ENCODE peak calls at places on chromosomes 1 and 21, in six cellular contexts. One of them, this sample, is unnamed.

GRCh38 chr1:6582370-6582769 is 2.6 kb downstream of the ZBTB48 start:
- DNase-seq in fibroblast of the aortic adventitia: no peak
- DNase-seq in thyroid gland: no peak
- DNase-seq in tibial nerve: no peak
- DNase-seq in astrocyte of the cerebellum: no peak
- DNase-seq in ovary: no peak
- DNase-seq in this sample: no peak

GRCh38 chr21:34126269-34126668 is 52.9 kb downstream of the MRPS6 start:
- DNase-seq in fibroblast of the aortic adventitia: peak; percentile 21
- DNase-seq in thyroid gland: peak; percentile 59
- DNase-seq in tibial nerve: no peak
- DNase-seq in astrocyte of the cerebellum: peak; percentile 22
- DNase-seq in ovary: no peak
- DNase-seq in this sample: peak; percentile 47

GRCh38 chr1:31064685-31065309 is 720 bp downstream of the PUM1 start:
- DNase-seq in fibroblast of the aortic adventitia: no peak
- DNase-seq in thyroid gland: peak; percentile 36
- DNase-seq in tibial nerve: no peak
- DNase-seq in astrocyte of the cerebellum: no peak
- DNase-seq in ovary: no peak
- DNase-seq in this sample: peak; percentile 38

GRCh38 chr1:2053784-2054376 is 3.7 kb downstream of the PRKCZ start:
- DNase-seq in fibroblast of the aortic adventitia: no peak
- DNase-seq in thyroid gland: no peak
- DNase-seq in tibial nerve: no peak
- DNase-seq in astrocyte of the cerebellum: no peak
- DNase-seq in ovary: no peak
- DNase-seq in this sample: no peak

GRCh38 chr1:232841823-232842565 is 36.8 kb downstream of the MAP10 start:
- DNase-seq in fibroblast of the aortic adventitia: no peak
- DNase-seq in thyroid gland: no peak
- DNase-seq in tibial nerve: no peak
- DNase-seq in astrocyte of the cerebellum: no peak
- DNase-seq in ovary: no peak
- DNase-seq in this sample: no peak

GRCh38 chr1:172394811-172395210 is 25.7 kb upstream of the C1orf105 start:
- DNase-seq in fibroblast of the aortic adventitia: no peak
- DNase-seq in thyroid gland: no peak
- DNase-seq in tibial nerve: no peak
- DNase-seq in astrocyte of the cerebellum: no peak
- DNase-seq in ovary: no peak
- DNase-seq in this sample: no peak

GRCh38 chr1:32180186-32181060 is 948 bp downstream of the TXLNA start:
- DNase-seq in fibroblast of the aortic adventitia: peak; percentile 60
- DNase-seq in thyroid gland: peak; percentile 69
- DNase-seq in tibial nerve: no peak
- DNase-seq in astrocyte of the cerebellum: no peak
- DNase-seq in ovary: peak; percentile 77
- DNase-seq in this sample: peak; percentile 63

GRCh38 chr1:162485236-162485635 is 12.4 kb upstream of the UHMK1 start:
- DNase-seq in fibroblast of the aortic adventitia: no peak
- DNase-seq in thyroid gland: no peak
- DNase-seq in tibial nerve: no peak
- DNase-seq in astrocyte of the cerebellum: no peak
- DNase-seq in ovary: no peak
- DNase-seq in this sample: peak; percentile 28

GRCh38 chr1:207026177-207026576 is 6.4 kb downstream of the C1orf116 start:
- DNase-seq in fibroblast of the aortic adventitia: peak; percentile 66
- DNase-seq in thyroid gland: no peak
- DNase-seq in tibial nerve: no peak
- DNase-seq in astrocyte of the cerebellum: no peak
- DNase-seq in ovary: no peak
- DNase-seq in this sample: no peak

GRCh38 chr1:213988639-213989070 is 882 bp downstream of the PROX1 start:
- DNase-seq in fibroblast of the aortic adventitia: no peak
- DNase-seq in thyroid gland: peak; percentile 64
- DNase-seq in tibial nerve: no peak
- DNase-seq in astrocyte of the cerebellum: no peak
- DNase-seq in ovary: peak; percentile 55
- DNase-seq in this sample: no peak

GRCh38 chr1:112309499-112309898 is 86.5 kb upstream of the CTTNBP2NL start:
- DNase-seq in fibroblast of the aortic adventitia: no peak
- DNase-seq in thyroid gland: no peak
- DNase-seq in tibial nerve: no peak
- DNase-seq in astrocyte of the cerebellum: no peak
- DNase-seq in ovary: no peak
- DNase-seq in this sample: no peak

GRCh38 chr1:213194383-213194782 is 143.3 kb downstream of the RPS6KC1 start:
- DNase-seq in fibroblast of the aortic adventitia: no peak
- DNase-seq in thyroid gland: no peak
- DNase-seq in tibial nerve: no peak
- DNase-seq in astrocyte of the cerebellum: no peak
- DNase-seq in ovary: no peak
- DNase-seq in this sample: no peak

GRCh38 chr21:45074048-45074817 is at the start of gene ADARB1:
- DNase-seq in fibroblast of the aortic adventitia: peak; percentile 38
- DNase-seq in thyroid gland: peak; percentile 48
- DNase-seq in tibial nerve: no peak
- DNase-seq in astrocyte of the cerebellum: no peak
- DNase-seq in ovary: peak; percentile 80
- DNase-seq in this sample: peak; percentile 61

DNA sequence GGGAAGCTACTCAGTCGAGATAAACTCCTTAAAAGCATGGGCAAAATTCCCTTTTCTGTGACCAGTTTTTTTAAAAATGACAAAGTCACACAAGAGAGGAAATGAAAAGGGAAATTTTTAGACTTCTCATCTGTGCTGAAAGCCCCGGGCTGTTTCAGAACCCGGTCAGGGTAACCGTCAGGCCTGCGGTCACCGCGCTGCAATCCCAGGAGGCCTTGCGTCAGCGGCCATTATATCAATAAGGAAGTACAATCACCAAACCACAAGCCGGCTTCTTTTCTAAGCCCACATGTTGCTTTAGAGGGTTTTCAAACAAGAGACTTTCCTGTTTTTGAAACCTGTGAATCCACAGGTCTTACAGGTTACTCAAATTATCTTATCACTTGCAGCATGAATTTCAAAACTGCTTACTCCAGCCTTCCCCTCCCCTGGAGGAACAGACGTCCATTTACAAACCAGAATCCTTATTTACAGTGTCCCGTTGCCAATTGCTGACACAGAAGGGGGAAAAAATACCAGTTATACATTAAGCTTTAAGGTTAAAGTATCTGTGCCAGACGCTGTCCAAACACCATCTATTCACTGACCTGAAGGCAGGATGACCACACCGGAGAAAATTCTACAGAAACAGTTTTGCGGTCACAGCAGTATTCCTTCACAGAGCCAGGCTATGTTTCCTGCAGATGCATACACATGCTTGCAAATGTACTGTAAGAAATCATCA is 165.3 kb downstream of the TOMM20 start:
- DNase-seq in fibroblast of the aortic adventitia: peak; percentile 92
- DNase-seq in thyroid gland: peak; percentile 53
- DNase-seq in tibial nerve: peak; percentile 74
- DNase-seq in astrocyte of the cerebellum: peak; percentile 85
- DNase-seq in ovary: peak; percentile 71
- DNase-seq in this sample: peak; percentile 94
- H3K4me3 ChIP-seq in fibroblast of the aortic adventitia: no peak overlapping the region
- H3K4me3 ChIP-seq in thyroid gland: no peak overlapping the region
- H3K4me3 ChIP-seq in tibial nerve: no peak overlapping the region
- H3K4me3 ChIP-seq in astrocyte of the cerebellum: no peak overlapping the region
- H3K4me3 ChIP-seq in ovary: no peak overlapping the region
- H3K4me3 ChIP-seq in this sample: no peak overlapping the region

GRCh38 chr21:36127977-36128376 is 6.9 kb upstream of the CBR3 start:
- DNase-seq in fibroblast of the aortic adventitia: no peak
- DNase-seq in thyroid gland: no peak
- DNase-seq in tibial nerve: no peak
- DNase-seq in astrocyte of the cerebellum: no peak
- DNase-seq in ovary: no peak
- DNase-seq in this sample: no peak
- TF ChIP-seq CTCF in fibroblast of the aortic adventitia: no peak
- TF ChIP-seq CTCF in thyroid gland: no peak
- TF ChIP-seq CTCF in tibial nerve: no peak
- TF ChIP-seq CTCF in astrocyte of the cerebellum: no peak
- TF ChIP-seq CTCF in ovary: no peak
- TF ChIP-seq CTCF in this sample: no peak

GRCh38 chr1:115655916-115656315 is 14.1 kb downstream of the VANGL1 start:
- DNase-seq in fibroblast of the aortic adventitia: no peak
- DNase-seq in thyroid gland: no peak
- DNase-seq in tibial nerve: no peak
- DNase-seq in astrocyte of the cerebellum: no peak
- DNase-seq in ovary: no peak
- DNase-seq in this sample: no peak

GRCh38 chr1:115658646-115659045 is 16.9 kb downstream of the VANGL1 start:
- DNase-seq in fibroblast of the aortic adventitia: no peak
- DNase-seq in thyroid gland: no peak
- DNase-seq in tibial nerve: no peak
- DNase-seq in astrocyte of the cerebellum: no peak
- DNase-seq in ovary: no peak
- DNase-seq in this sample: no peak

GRCh38 chr1:115655307-115655664 is 13.5 kb downstream of the VANGL1 start:
- DNase-seq in fibroblast of the aortic adventitia: no peak
- DNase-seq in thyroid gland: no peak
- DNase-seq in tibial nerve: no peak
- DNase-seq in astrocyte of the cerebellum: no peak
- DNase-seq in ovary: no peak
- DNase-seq in this sample: no peak

GRCh38 chr1:115656461-115657077 is 14.8 kb downstream of the VANGL1 start:
- DNase-seq in fibroblast of the aortic adventitia: no peak
- DNase-seq in thyroid gland: no peak
- DNase-seq in tibial nerve: no peak
- DNase-seq in astrocyte of the cerebellum: no peak
- DNase-seq in ovary: no peak
- DNase-seq in this sample: no peak

DNA sequence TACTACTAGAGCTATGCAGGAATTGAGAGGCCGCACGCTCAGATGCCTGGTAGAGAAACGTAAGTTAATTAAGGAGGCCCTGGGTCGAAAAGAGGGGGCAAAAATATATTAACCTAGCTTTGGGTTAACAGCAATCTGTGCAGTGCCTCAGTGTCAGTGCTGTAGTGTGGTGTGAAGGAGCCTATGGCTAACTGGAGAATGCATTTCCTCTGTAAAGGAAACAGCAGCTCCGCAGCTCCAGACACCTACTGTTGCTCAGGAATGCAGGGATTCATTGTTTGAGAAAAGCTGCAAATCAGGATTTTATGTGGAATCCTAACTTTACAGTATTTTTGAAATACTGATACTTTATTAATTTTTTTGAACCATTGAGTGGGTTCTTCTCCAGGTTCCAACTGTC is 18.4 kb downstream of the VANGL1 start:
- DNase-seq in fibroblast of the aortic adventitia: no peak
- DNase-seq in thyroid gland: no peak
- DNase-seq in tibial nerve: no peak
- DNase-seq in astrocyte of the cerebellum: no peak
- DNase-seq in ovary: no peak
- DNase-seq in this sample: no peak
- H3K4me3 ChIP-seq in fibroblast of the aortic adventitia: no peak overlapping the region
- H3K4me3 ChIP-seq in thyroid gland: no peak overlapping the region
- H3K4me3 ChIP-seq in tibial nerve: no peak overlapping the region
- H3K4me3 ChIP-seq in astrocyte of the cerebellum: no peak overlapping the region
- H3K4me3 ChIP-seq in ovary: no peak overlapping the region
- H3K4me3 ChIP-seq in this sample: no peak overlapping the region

DNA sequence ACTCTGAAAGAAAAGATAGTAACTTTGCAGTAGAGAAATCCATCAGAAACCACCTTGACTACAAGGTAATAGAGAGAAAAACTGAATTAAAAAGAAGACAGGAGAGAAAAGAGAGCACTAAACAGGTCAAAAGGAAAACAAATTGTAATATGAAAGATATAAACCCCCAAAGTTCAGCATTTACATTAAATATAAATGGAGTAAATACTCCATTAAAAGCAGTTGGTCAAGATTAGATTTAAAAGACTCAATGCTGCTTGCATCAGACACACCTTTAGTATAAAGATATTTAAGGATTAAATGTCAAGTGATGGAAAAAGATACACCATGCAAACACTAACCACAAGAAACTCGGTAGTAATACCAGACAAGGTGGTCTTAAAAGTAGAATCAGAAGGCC is 110.5 kb downstream of the PEX14 start:
- DNase-seq in fibroblast of the aortic adventitia: no peak
- DNase-seq in thyroid gland: no peak
- DNase-seq in tibial nerve: no peak
- DNase-seq in astrocyte of the cerebellum: no peak
- DNase-seq in ovary: no peak
- DNase-seq in this sample: no peak
- TF ChIP-seq CTCF in fibroblast of the aortic adventitia: no peak
- TF ChIP-seq CTCF in thyroid gland: no peak
- TF ChIP-seq CTCF in tibial nerve: no peak
- TF ChIP-seq CTCF in astrocyte of the cerebellum: no peak
- TF ChIP-seq CTCF in ovary: no peak
- TF ChIP-seq CTCF in this sample: no peak

DNA sequence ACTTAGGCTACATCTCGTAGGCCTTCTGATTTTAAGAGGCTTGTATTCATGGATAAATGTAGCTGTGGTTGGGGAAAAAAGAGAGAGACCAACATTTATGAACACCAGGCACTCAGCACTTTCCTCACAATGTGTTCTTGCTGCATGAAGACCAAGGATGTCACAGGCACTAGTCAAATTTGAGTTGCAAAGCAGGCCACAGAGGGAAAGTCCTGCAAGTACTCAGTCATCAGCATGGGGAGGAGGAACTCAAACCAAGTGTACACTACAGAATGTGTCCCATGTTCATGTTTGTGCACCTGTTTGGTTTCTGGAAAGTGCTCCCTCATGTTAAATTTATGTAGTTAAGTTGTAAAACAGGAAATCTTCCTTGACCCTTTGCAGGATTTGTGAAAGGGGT is 8.7 kb upstream of the MAP3K7CL start:
- DNase-seq in fibroblast of the aortic adventitia: no peak
- DNase-seq in thyroid gland: no peak
- DNase-seq in tibial nerve: no peak
- DNase-seq in astrocyte of the cerebellum: no peak
- DNase-seq in ovary: no peak
- DNase-seq in this sample: no peak
- H3K4me3 ChIP-seq in fibroblast of the aortic adventitia: no peak overlapping the region
- H3K4me3 ChIP-seq in thyroid gland: no peak overlapping the region
- H3K4me3 ChIP-seq in tibial nerve: no peak overlapping the region
- H3K4me3 ChIP-seq in astrocyte of the cerebellum: no peak overlapping the region
- H3K4me3 ChIP-seq in ovary: no peak overlapping the region
- H3K4me3 ChIP-seq in this sample: no peak overlapping the region

DNA sequence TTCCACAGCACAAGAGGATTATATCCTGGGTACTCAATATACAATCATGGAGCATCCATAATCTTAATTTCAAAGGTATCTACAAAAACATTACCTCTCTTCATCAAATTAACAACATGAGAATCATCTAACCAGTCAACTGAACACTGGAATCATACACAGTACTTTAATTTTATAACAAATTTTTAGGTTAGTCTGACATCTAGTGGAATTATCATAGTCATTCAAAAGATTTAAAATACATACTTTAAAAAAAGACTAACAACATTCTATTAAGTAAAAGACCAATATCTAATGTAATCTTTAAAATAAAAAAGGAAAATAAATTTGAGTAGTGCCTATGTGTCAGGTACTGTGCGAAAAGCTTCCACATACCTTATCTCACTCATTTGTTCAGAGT is 16.8 kb upstream of the SH3GLB1 start:
- DNase-seq in fibroblast of the aortic adventitia: peak; percentile 66
- DNase-seq in thyroid gland: no peak
- DNase-seq in tibial nerve: no peak
- DNase-seq in astrocyte of the cerebellum: no peak
- DNase-seq in ovary: no peak
- DNase-seq in this sample: peak; percentile 28
- TF ChIP-seq CTCF in fibroblast of the aortic adventitia: no peak
- TF ChIP-seq CTCF in thyroid gland: no peak
- TF ChIP-seq CTCF in tibial nerve: no peak
- TF ChIP-seq CTCF in astrocyte of the cerebellum: no peak
- TF ChIP-seq CTCF in ovary: no peak
- TF ChIP-seq CTCF in this sample: peak; percentile 11

GRCh38 chr1:156080598-156081173 is 1.6 kb downstream of the MEX3A start:
- DNase-seq in fibroblast of the aortic adventitia: no peak
- DNase-seq in thyroid gland: no peak
- DNase-seq in tibial nerve: no peak
- DNase-seq in astrocyte of the cerebellum: no peak
- DNase-seq in ovary: no peak
- DNase-seq in this sample: no peak
- H3K4me3 ChIP-seq in fibroblast of the aortic adventitia: peak overlapping the region; percentile 64
- H3K4me3 ChIP-seq in thyroid gland: no peak overlapping the region
- H3K4me3 ChIP-seq in tibial nerve: no peak overlapping the region
- H3K4me3 ChIP-seq in astrocyte of the cerebellum: peak overlapping the region; percentile 64
- H3K4me3 ChIP-seq in ovary: peak overlapping the region; percentile 81
- H3K4me3 ChIP-seq in this sample: peak overlapping the region; percentile 80